ENCODE peak calls at places on chromosomes 16 and 17, in five cellular contexts. P is fibroblast of gingiva, Q is astrocyte of the spinal cord, O is posterior vena cava, Y is HT1080. M is an unnamed sample.
A peak's percentile ranks its signal among the peaks of the same experiment; 100 is the strongest.

GRCh38 chr17:66655861-66656260 is 179.1 kb upstream of the CACNG5 start:
- DNase-seq in P (peak; percentile 28), O (no peak), Q (peak; percentile 62), Y (no peak), M (no peak)

GRCh38 chr16:2001456-2002355 is 7.9 kb downstream of the ZNF598 start:
- DNase-seq in Y (no peak), P (no peak), Q (no peak), O (no peak), M (no peak)

GRCh38 chr16:76800196-76800595 is 390.8 kb upstream of the MON1B start:
- DNase-seq in P (no peak), Y (no peak), O (no peak), Q (no peak), M (no peak)

GRCh38 chr17:18042969-18043368 is 3.8 kb downstream of the GID4 start:
- DNase-seq in Y (no peak), P (no peak), Q (no peak), O (no peak), M (no peak)

GRCh38 chr16:54283735-54284318 is 2.8 kb downstream of the IRX3 start:
- DNase-seq in Q (no peak), P (no peak), Y (no peak), O (no peak), M (no peak)

GRCh38 chr16:81612351-81613170 is 166.5 kb upstream of the PLCG2 start:
- DNase-seq in Q (no peak), P (no peak), Y (no peak), O (no peak), M (no peak)

GRCh38 chr17:39327109-39327508 is 74.3 kb downstream of the FBXL20 start:
- DNase-seq in O (no peak), Q (no peak), P (no peak), Y (no peak), M (no peak)

GRCh38 chr16:1615761-1616160 is 3.6 kb downstream of the CRAMP1 start:
- DNase-seq in O (no peak), Q (no peak), P (no peak), Y (no peak), M (no peak)

GRCh38 chr17:72188801-72189200 is 68.0 kb downstream of the SOX9 start:
- DNase-seq in Q (no peak), Y (no peak), O (no peak), P (no peak), M (no peak)

M was measured in upper lobe of right lung.